ENCODE peak calls at places on chromosomes 4 and X, in ten cellular contexts. One of them, this sample, is unnamed.

GRCh38 chrX:132171478-132171877 is 43.7 kb upstream of the FRMD7 start:
- DNase-seq in testis: no peak
- DNase-seq in fibroblast of lung: no peak
- DNase-seq in heart left ventricle: no peak
- DNase-seq in HCT116: no peak
- DNase-seq in lung: no peak
- DNase-seq in AG04450: no peak
- DNase-seq in IMR-90: peak
- DNase-seq in astrocyte: no peak
- DNase-seq in HFF-Myc: no peak
- DNase-seq in this sample: no peak

GRCh38 chr4:2839060-2839459 is 4.6 kb upstream of the ADD1 start:
- DNase-seq in heart left ventricle: no peak
- DNase-seq in lung: no peak
- DNase-seq in HCT116: no peak
- DNase-seq in fibroblast of lung: no peak
- DNase-seq in astrocyte: no peak
- DNase-seq in IMR-90: no peak
- DNase-seq in testis: no peak
- DNase-seq in AG04450: no peak
- DNase-seq in HFF-Myc: no peak
- DNase-seq in this sample: no peak

GRCh38 chrX:24563291-24564010 is 83.7 kb downstream of the PCYT1B start:
- DNase-seq in testis: no peak
- DNase-seq in astrocyte: no peak
- DNase-seq in lung: no peak
- DNase-seq in IMR-90: no peak
- DNase-seq in fibroblast of lung: no peak
- DNase-seq in HFF-Myc: no peak
- DNase-seq in AG04450: no peak
- DNase-seq in HCT116: no peak
- DNase-seq in heart left ventricle: no peak
- DNase-seq in this sample: no peak

GRCh38 chrX:18422325-18422724 is 3.1 kb upstream of the CDKL5 start:
- DNase-seq in HCT116: no peak
- DNase-seq in testis: no peak
- DNase-seq in AG04450: peak
- DNase-seq in heart left ventricle: no peak
- DNase-seq in IMR-90: peak
- DNase-seq in HFF-Myc: peak
- DNase-seq in fibroblast of lung: peak
- DNase-seq in lung: no peak
- DNase-seq in astrocyte: peak
- DNase-seq in this sample: peak

GRCh38 chr4:123597586-123597985 is 201.0 kb downstream of the SPRY1 start:
- DNase-seq in HCT116: no peak
- DNase-seq in IMR-90: peak
- DNase-seq in fibroblast of lung: peak
- DNase-seq in astrocyte: peak
- DNase-seq in testis: no peak
- DNase-seq in heart left ventricle: no peak
- DNase-seq in HFF-Myc: no peak
- DNase-seq in lung: no peak
- DNase-seq in AG04450: peak
- DNase-seq in this sample: peak

GRCh38 chr4:8048856-8049686 is 109.4 kb upstream of the AFAP1 start:
- DNase-seq in heart left ventricle: no peak
- DNase-seq in lung: no peak
- DNase-seq in HFF-Myc: no peak
- DNase-seq in fibroblast of lung: no peak
- DNase-seq in HCT116: no peak
- DNase-seq in testis: no peak
- DNase-seq in astrocyte: no peak
- DNase-seq in IMR-90: no peak
- DNase-seq in AG04450: no peak
- DNase-seq in this sample: no peak

GRCh38 chr4:82903737-82904136 is 3.2 kb downstream of the THAP9 start:
- DNase-seq in heart left ventricle: no peak
- DNase-seq in AG04450: no peak
- DNase-seq in fibroblast of lung: no peak
- DNase-seq in lung: no peak
- DNase-seq in testis: no peak
- DNase-seq in astrocyte: no peak
- DNase-seq in HFF-Myc: no peak
- DNase-seq in IMR-90: no peak
- DNase-seq in HCT116: no peak
- DNase-seq in this sample: no peak

GRCh38 chr4:78074747-78075146 is 17.6 kb downstream of the FRAS1 start:
- DNase-seq in astrocyte: no peak
- DNase-seq in fibroblast of lung: no peak
- DNase-seq in heart left ventricle: no peak
- DNase-seq in AG04450: no peak
- DNase-seq in lung: no peak
- DNase-seq in HFF-Myc: no peak
- DNase-seq in testis: no peak
- DNase-seq in HCT116: no peak
- DNase-seq in IMR-90: no peak
- DNase-seq in this sample: no peak

GRCh38 chrX:150649096-150649870 is 43.9 kb upstream of the MTMR1 start:
- DNase-seq in lung: no peak
- DNase-seq in AG04450: peak
- DNase-seq in HFF-Myc: no peak
- DNase-seq in fibroblast of lung: peak
- DNase-seq in IMR-90: peak
- DNase-seq in astrocyte: peak
- DNase-seq in testis: peak
- DNase-seq in heart left ventricle: no peak
- DNase-seq in HCT116: no peak
- DNase-seq in this sample: no peak

GRCh38 chr4:113260671-113261070 is 211.2 kb downstream of the ANK2 start:
- DNase-seq in HFF-Myc: no peak
- DNase-seq in IMR-90: no peak
- DNase-seq in testis: no peak
- DNase-seq in AG04450: no peak
- DNase-seq in astrocyte: no peak
- DNase-seq in fibroblast of lung: no peak
- DNase-seq in heart left ventricle: no peak
- DNase-seq in lung: no peak
- DNase-seq in HCT116: no peak
- DNase-seq in this sample: no peak

GRCh38 chr4:183444953-183445543 is 612 bp downstream of the CDKN2AIP start:
- DNase-seq in HCT116: no peak
- DNase-seq in AG04450: no peak
- DNase-seq in IMR-90: no peak
- DNase-seq in lung: peak
- DNase-seq in HFF-Myc: no peak
- DNase-seq in fibroblast of lung: peak
- DNase-seq in testis: peak
- DNase-seq in heart left ventricle: peak
- DNase-seq in astrocyte: no peak
- DNase-seq in this sample: no peak

GRCh38 chrX:17654116-17654515 is 83.2 kb upstream of the SCML1 start:
- DNase-seq in fibroblast of lung: no peak
- DNase-seq in HFF-Myc: no peak
- DNase-seq in heart left ventricle: no peak
- DNase-seq in astrocyte: no peak
- DNase-seq in lung: no peak
- DNase-seq in HCT116: no peak
- DNase-seq in testis: no peak
- DNase-seq in AG04450: no peak
- DNase-seq in IMR-90: no peak
- DNase-seq in this sample: no peak

GRCh38 chr4:127370495-127371069 is 262.2 kb upstream of the INTU start:
- DNase-seq in IMR-90: peak
- DNase-seq in HCT116: no peak
- DNase-seq in AG04450: no peak
- DNase-seq in lung: peak
- DNase-seq in astrocyte: peak
- DNase-seq in heart left ventricle: peak
- DNase-seq in HFF-Myc: no peak
- DNase-seq in testis: no peak
- DNase-seq in fibroblast of lung: peak
- DNase-seq in this sample: no peak

GRCh38 chr4:16887887-16888286 is 10.6 kb downstream of the LDB2 start:
- DNase-seq in IMR-90: no peak
- DNase-seq in AG04450: no peak
- DNase-seq in fibroblast of lung: no peak
- DNase-seq in HFF-Myc: no peak
- DNase-seq in HCT116: no peak
- DNase-seq in lung: no peak
- DNase-seq in astrocyte: no peak
- DNase-seq in testis: no peak
- DNase-seq in heart left ventricle: no peak
- DNase-seq in this sample: no peak

GRCh38 chrX:14363719-14364118 is 165.6 kb upstream of the GLRA2 start:
- DNase-seq in astrocyte: no peak
- DNase-seq in lung: no peak
- DNase-seq in HFF-Myc: no peak
- DNase-seq in heart left ventricle: no peak
- DNase-seq in testis: no peak
- DNase-seq in fibroblast of lung: no peak
- DNase-seq in HCT116: no peak
- DNase-seq in AG04450: no peak
- DNase-seq in IMR-90: no peak
- DNase-seq in this sample: no peak

GRCh38 chr4:168474660-168475320 is 5.5 kb downstream of the DDX60L start:
- DNase-seq in AG04450: no peak
- DNase-seq in IMR-90: no peak
- DNase-seq in heart left ventricle: no peak
- DNase-seq in lung: no peak
- DNase-seq in astrocyte: no peak
- DNase-seq in HFF-Myc: no peak
- DNase-seq in fibroblast of lung: no peak
- DNase-seq in testis: no peak
- DNase-seq in HCT116: no peak
- DNase-seq in this sample: no peak

GRCh38 chr4:144599621-144600020 is 46.3 kb upstream of the HHIP start:
- DNase-seq in HCT116: no peak
- DNase-seq in fibroblast of lung: peak
- DNase-seq in heart left ventricle: no peak
- DNase-seq in IMR-90: peak
- DNase-seq in lung: no peak
- DNase-seq in HFF-Myc: no peak
- DNase-seq in AG04450: no peak
- DNase-seq in testis: no peak
- DNase-seq in astrocyte: peak
- DNase-seq in this sample: no peak

GRCh38 chrX:71253253-71254091 is 468 bp downstream of the ZMYM3 start:
- DNase-seq in astrocyte: peak
- DNase-seq in testis: peak
- DNase-seq in fibroblast of lung: peak
- DNase-seq in HCT116: no peak
- DNase-seq in IMR-90: peak
- DNase-seq in AG04450: no peak
- DNase-seq in heart left ventricle: no peak
- DNase-seq in HFF-Myc: no peak
- DNase-seq in lung: no peak
- DNase-seq in this sample: no peak

GRCh38 chr4:88763075-88763474 is 65.4 kb upstream of the NAP1L5 start:
- DNase-seq in fibroblast of lung: no peak
- DNase-seq in HCT116: no peak
- DNase-seq in heart left ventricle: no peak
- DNase-seq in HFF-Myc: no peak
- DNase-seq in astrocyte: no peak
- DNase-seq in testis: no peak
- DNase-seq in AG04450: no peak
- DNase-seq in IMR-90: no peak
- DNase-seq in lung: no peak
- DNase-seq in this sample: no peak

GRCh38 chrX:151710457-151710856 is 5.4 kb upstream of the FATE1 start:
- DNase-seq in testis: no peak
- DNase-seq in lung: no peak
- DNase-seq in IMR-90: no peak
- DNase-seq in HCT116: no peak
- DNase-seq in AG04450: no peak
- DNase-seq in heart left ventricle: no peak
- DNase-seq in astrocyte: no peak
- DNase-seq in HFF-Myc: no peak
- DNase-seq in fibroblast of lung: no peak
- DNase-seq in this sample: no peak

GRCh38 chr4:29708473-29708872 is 1011.7 kb upstream of the PCDH7 start:
- DNase-seq in astrocyte: peak
- DNase-seq in lung: no peak
- DNase-seq in IMR-90: peak
- DNase-seq in AG04450: peak
- DNase-seq in HFF-Myc: no peak
- DNase-seq in testis: no peak
- DNase-seq in fibroblast of lung: peak
- DNase-seq in heart left ventricle: no peak
- DNase-seq in HCT116: no peak
- DNase-seq in this sample: peak

GRCh38 chrX:54786972-54787371 is 11.1 kb downstream of the ITIH6 start:
- DNase-seq in HFF-Myc: no peak
- DNase-seq in heart left ventricle: no peak
- DNase-seq in HCT116: no peak
- DNase-seq in astrocyte: no peak
- DNase-seq in testis: no peak
- DNase-seq in fibroblast of lung: no peak
- DNase-seq in AG04450: no peak
- DNase-seq in lung: no peak
- DNase-seq in IMR-90: no peak
- DNase-seq in this sample: no peak
- TF ChIP-seq CTCF in HFF-Myc: no peak
- TF ChIP-seq CTCF in heart left ventricle: no peak
- TF ChIP-seq CTCF in HCT116: peak
- TF ChIP-seq CTCF in astrocyte: no peak
- TF ChIP-seq CTCF in testis: no peak
- TF ChIP-seq CTCF in fibroblast of lung: no peak
- TF ChIP-seq CTCF in AG04450: no peak
- TF ChIP-seq CTCF in lung: no peak
- TF ChIP-seq CTCF in IMR-90: no peak
- TF ChIP-seq CTCF in this sample: no peak

GRCh38 chr4:25310066-25310824 is 2.3 kb upstream of the ZCCHC4 start:
- DNase-seq in IMR-90: no peak
- DNase-seq in heart left ventricle: no peak
- DNase-seq in HFF-Myc: no peak
- DNase-seq in fibroblast of lung: no peak
- DNase-seq in AG04450: no peak
- DNase-seq in astrocyte: no peak
- DNase-seq in lung: no peak
- DNase-seq in HCT116: no peak
- DNase-seq in testis: no peak
- DNase-seq in this sample: no peak
- H3K4me3 ChIP-seq in IMR-90: no peak
- H3K4me3 ChIP-seq in heart left ventricle: no peak
- H3K4me3 ChIP-seq in HFF-Myc: no peak
- H3K4me3 ChIP-seq in fibroblast of lung: no peak
- H3K4me3 ChIP-seq in AG04450: no peak
- H3K4me3 ChIP-seq in astrocyte: no peak
- H3K4me3 ChIP-seq in lung: no peak
- H3K4me3 ChIP-seq in HCT116: no peak
- H3K4me3 ChIP-seq in testis: no peak
- H3K4me3 ChIP-seq in this sample: no peak

GRCh38 chr4:103032575-103032974 is 13.1 kb upstream of the SLC9B1 start:
- DNase-seq in HCT116: peak
- DNase-seq in testis: peak
- DNase-seq in astrocyte: no peak
- DNase-seq in heart left ventricle: no peak
- DNase-seq in fibroblast of lung: peak
- DNase-seq in lung: no peak
- DNase-seq in AG04450: no peak
- DNase-seq in IMR-90: peak
- DNase-seq in HFF-Myc: no peak
- DNase-seq in this sample: no peak
- TF ChIP-seq CTCF in HCT116: peak
- TF ChIP-seq CTCF in testis: peak
- TF ChIP-seq CTCF in astrocyte: peak
- TF ChIP-seq CTCF in heart left ventricle: peak
- TF ChIP-seq CTCF in fibroblast of lung: peak
- TF ChIP-seq CTCF in lung: no peak
- TF ChIP-seq CTCF in AG04450: peak
- TF ChIP-seq CTCF in IMR-90: peak
- TF ChIP-seq CTCF in HFF-Myc: peak
- TF ChIP-seq CTCF in this sample: peak

GRCh38 chrX:135421537-135421931 is 210 bp upstream of the SMIM10L2A start:
- DNase-seq in HFF-Myc: peak
- DNase-seq in lung: peak
- DNase-seq in fibroblast of lung: peak
- DNase-seq in HCT116: peak
- DNase-seq in AG04450: peak
- DNase-seq in IMR-90: peak
- DNase-seq in testis: peak
- DNase-seq in heart left ventricle: peak
- DNase-seq in astrocyte: peak
- DNase-seq in this sample: no peak
- H3K4me3 ChIP-seq in HFF-Myc: peak
- H3K4me3 ChIP-seq in lung: no peak
- H3K4me3 ChIP-seq in fibroblast of lung: no peak
- H3K4me3 ChIP-seq in HCT116: peak
- H3K4me3 ChIP-seq in AG04450: peak
- H3K4me3 ChIP-seq in IMR-90: peak
- H3K4me3 ChIP-seq in testis: peak
- H3K4me3 ChIP-seq in heart left ventricle: peak
- H3K4me3 ChIP-seq in astrocyte: peak
- H3K4me3 ChIP-seq in this sample: peak

This sample was measured in AG09309.